ENCODE peak calls at places on chromosomes 5 and 9, in eight cellular contexts. R, C, Q, A, F, X, T and O are unnamed samples.

GRCh38 chr5:57117601-57118000 is 56.3 kb upstream of the GPBP1 start:
- DNase-seq in F (no peak), C (no peak), T (no peak), R (peak), A (no peak), Q (no peak), X (no peak), O (no peak)

GRCh38 chr9:73806876-73807275 is 655.2 kb downstream of the ANXA1 start:
- DNase-seq in C (no peak), A (no peak), R (no peak), F (no peak), T (no peak), Q (no peak), X (no peak), O (no peak)

GRCh38 chr5:173697931-173698579 is 81.6 kb upstream of the BOD1 start:
- DNase-seq in A (no peak), T (no peak), F (no peak), R (no peak), Q (no peak), C (no peak), X (no peak), O (no peak)

GRCh38 chr5:96661841-96662724 is at the start of gene CAST:
- DNase-seq in Q (peak), T (peak), C (peak), X (peak), F (peak), A (peak), R (peak), O (peak)

GRCh38 chr9:129141066-129142041 is 30.1 kb downstream of the PTPA start:
- DNase-seq in T (peak), C (peak), A (peak), X (peak), F (peak), Q (peak), R (peak), O (peak)

GRCh38 chr9:117496307-117496706 is 81.5 kb upstream of the ASTN2 start:
- DNase-seq in A (no peak), Q (no peak), F (no peak), R (no peak), X (no peak), T (no peak), C (no peak), O (no peak)

GRCh38 chr9:90044710-90045151 is 439.9 kb downstream of the GADD45G start:
- DNase-seq in C (no peak), T (no peak), Q (peak), A (no peak), X (no peak), F (no peak), R (no peak), O (no peak)

GRCh38 chr9:21684231-21684630 is 118.2 kb upstream of the MTAP start:
- DNase-seq in C (no peak), F (no peak), X (no peak), Q (no peak), R (no peak), T (no peak), A (no peak), O (no peak)

GRCh38 chr9:123415593-123415930 is 59.6 kb downstream of the CRB2 start:
- DNase-seq in X (no peak), Q (no peak), R (no peak), T (no peak), A (no peak), C (no peak), F (peak), O (no peak)

GRCh38 chr5:157651011-157651611 is 1.1 kb downstream of the SOX30 start:
- DNase-seq in T (no peak), Q (no peak), R (no peak), F (no peak), C (no peak), A (no peak), X (no peak), O (no peak)

GRCh38 chr5:172427202-172427601 is 27.1 kb downstream of the SH3PXD2B start:
- DNase-seq in A (no peak), F (no peak), R (no peak), T (no peak), X (no peak), Q (no peak), C (no peak), O (no peak)

GRCh38 chr5:174229068-174229467 is 183.6 kb downstream of the NSG2 start:
- DNase-seq in F (no peak), R (no peak), C (no peak), X (no peak), T (no peak), A (no peak), Q (no peak), O (no peak)

GRCh38 chr5:58261605-58262004 is 198.3 kb downstream of the PLK2 start:
- DNase-seq in A (peak), R (no peak), X (no peak), C (no peak), T (no peak), Q (peak), F (no peak), O (no peak)

GRCh38 chr5:53017383-53017782 is 28.2 kb downstream of the ITGA2 start:
- DNase-seq in X (peak), F (no peak), C (no peak), T (no peak), Q (no peak), R (no peak), A (no peak), O (no peak)

GRCh38 chr5:89097103-89097502 is 214.1 kb upstream of the MEF2C start:
- DNase-seq in C (no peak), T (no peak), R (no peak), A (no peak), F (no peak), Q (no peak), X (no peak), O (no peak)

GRCh38 chr5:126568206-126568755 is 26.7 kb downstream of the ALDH7A1 start:
- DNase-seq in A (no peak), Q (no peak), T (no peak), R (no peak), F (no peak), C (no peak), X (no peak), O (no peak)

GRCh38 chr9:134545213-134546211 is 96.1 kb upstream of the COL5A1 start:
- DNase-seq in C (peak), Q (peak), R (no peak), F (no peak), X (no peak), T (no peak), A (no peak), O (peak)

GRCh38 chr9:134645607-134646365 is 4.2 kb downstream of the COL5A1 start:
- DNase-seq in X (no peak), A (no peak), T (no peak), R (no peak), C (no peak), F (no peak), Q (no peak), O (no peak)

GRCh38 chr5:158456756-158457155 is 597.8 kb upstream of the CLINT1 start:
- DNase-seq in X (no peak), T (no peak), F (peak), Q (peak), R (no peak), A (no peak), C (no peak), O (no peak)

GRCh38 chr5:115575167-115576070 is 26.9 kb downstream of the TICAM2 start:
- DNase-seq in A (no peak), C (no peak), X (no peak), T (no peak), R (no peak), Q (peak), F (no peak), O (no peak)

GRCh38 chr9:137905740-137906139 is 28.2 kb downstream of the CACNA1B start:
- DNase-seq in C (no peak), F (no peak), T (no peak), Q (no peak), A (no peak), X (no peak), R (no peak), O (no peak)

GRCh38 chr5:142823176-142823575 is 53.0 kb downstream of the ARHGAP26 start:
- DNase-seq in Q (no peak), A (no peak), T (no peak), X (no peak), C (no peak), F (no peak), R (no peak), O (no peak)

GRCh38 chr9:19922476-19923118 is 133.8 kb upstream of the SLC24A2 start:
- DNase-seq in C (no peak), T (no peak), X (no peak), A (peak), F (no peak), Q (peak), R (no peak), O (no peak)

GRCh38 chr5:109352024-109352423 is 57.8 kb downstream of the PJA2 start:
- DNase-seq in X (no peak), A (no peak), Q (no peak), F (no peak), C (no peak), T (no peak), R (no peak), O (no peak)

GRCh38 chr5:15757103-15757502 is 257.1 kb downstream of the FBXL7 start:
- DNase-seq in C (no peak), R (no peak), X (no peak), F (no peak), Q (peak), T (no peak), A (no peak), O (no peak)

GRCh38 chr5:146924132-146924531 is 45.6 kb upstream of the PPP2R2B start:
- DNase-seq in R (no peak), F (no peak), Q (no peak), X (no peak), T (no peak), A (no peak), C (no peak), O (no peak)

GRCh38 chr5:90529939-90530677 is 724 bp upstream of the LYSMD3 start:
- DNase-seq in F (peak), X (peak), Q (peak), A (peak), T (peak), R (peak), C (peak), O (peak)

DNA sequence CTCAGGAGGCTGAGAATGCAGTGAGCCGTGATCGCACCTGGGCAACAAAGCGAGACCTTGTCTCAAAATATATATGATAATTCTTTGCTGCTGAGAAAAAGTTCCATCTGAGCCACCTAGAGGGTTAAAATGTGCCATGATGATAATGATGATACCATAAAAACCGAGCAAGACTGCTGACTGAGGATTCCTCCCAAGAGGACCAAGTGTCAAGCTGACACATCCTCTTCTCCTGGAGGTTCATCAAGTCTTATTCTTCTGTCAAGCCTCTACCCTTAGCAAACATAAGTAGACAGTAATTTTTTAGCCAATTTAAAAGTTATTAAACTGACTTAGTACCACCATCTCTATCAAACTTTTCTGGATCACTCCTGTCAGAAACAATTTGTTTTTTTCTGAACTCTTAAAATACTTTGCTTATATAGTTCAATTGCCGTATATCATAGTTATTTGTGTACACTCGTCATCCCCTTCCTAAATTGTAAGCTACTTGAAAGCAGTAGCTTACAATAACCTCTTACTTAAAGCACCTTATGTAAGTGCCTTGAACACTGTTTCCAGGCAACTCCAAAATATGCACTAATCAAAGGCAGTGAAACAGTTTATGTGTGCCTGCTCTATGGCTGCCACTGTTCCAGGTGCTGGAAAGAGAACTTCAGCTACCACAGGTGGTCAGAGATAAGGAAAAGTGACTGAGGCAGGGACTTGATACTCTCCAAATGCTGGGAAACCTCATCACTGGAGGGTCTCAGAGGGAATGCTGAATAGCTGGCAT is 57.4 kb downstream of the SCAI start:
- DNase-seq in A (no peak), Q (no peak), X (no peak), T (no peak), C (no peak), F (no peak), R (no peak), O (no peak)
- H3K27ac ChIP-seq in A (no peak), Q (no peak), X (no peak), T (no peak), C (no peak), F (no peak), R (no peak), O (no peak)

GRCh38 chr9:72299017-72299603 is 65.9 kb downstream of the ZFAND5 start:
- DNase-seq in F (no peak), R (no peak), Q (no peak), X (no peak), A (no peak), T (no peak), C (no peak), O (no peak)

GRCh38 chr9:72294952-72295351 is 70.1 kb downstream of the ZFAND5 start:
- DNase-seq in F (no peak), Q (no peak), T (no peak), C (no peak), A (no peak), R (no peak), X (peak), O (no peak)

GRCh38 chr9:72300884-72301283 is 64.1 kb downstream of the ZFAND5 start:
- DNase-seq in Q (no peak), X (no peak), C (no peak), F (no peak), R (no peak), T (no peak), A (no peak), O (no peak)

GRCh38 chr9:72292874-72293607 is 72.0 kb downstream of the ZFAND5 start:
- DNase-seq in R (no peak), T (no peak), C (no peak), Q (peak), F (no peak), X (peak), A (no peak), O (no peak)

DNA sequence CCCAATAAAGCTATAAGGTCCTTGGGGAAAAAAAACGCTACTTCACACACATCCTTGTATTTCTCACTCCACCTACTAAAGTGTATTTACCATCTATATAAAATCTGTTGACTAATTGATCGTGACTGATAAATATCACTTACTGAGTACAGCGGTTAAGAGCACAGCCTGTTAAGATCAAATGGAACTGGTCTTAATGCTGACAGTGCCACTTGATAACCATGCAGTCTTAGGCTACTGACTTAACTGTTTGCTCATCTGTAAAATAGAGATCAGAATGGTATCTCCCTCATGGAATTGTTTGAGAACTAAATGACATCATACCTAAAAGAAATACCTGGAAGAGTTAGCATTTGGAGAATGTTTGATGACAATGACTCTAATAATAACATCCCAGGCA is 67.5 kb downstream of the ZFAND5 start:
- DNase-seq in C (no peak), X (no peak), F (no peak), R (no peak), Q (no peak), T (no peak), A (no peak), O (no peak)
- H3K27ac ChIP-seq in C (no peak), X (no peak), F (no peak), R (no peak), Q (no peak), T (no peak), A (no peak), O (no peak)

GRCh38 chr5:5371943-5372342 is 50.5 kb upstream of the ICE1 start:
- DNase-seq in A (no peak), R (no peak), X (no peak), Q (no peak), T (no peak), C (no peak), F (no peak), O (no peak)

GRCh38 chr5:5370375-5370774 is 52.1 kb upstream of the ICE1 start:
- DNase-seq in A (no peak), C (no peak), T (no peak), X (no peak), R (no peak), F (no peak), Q (no peak), O (no peak)

GRCh38 chr5:5372511-5372910 is 50.0 kb upstream of the ICE1 start:
- DNase-seq in Q (no peak), R (no peak), X (no peak), F (no peak), C (no peak), A (no peak), T (no peak), O (no peak)

GRCh38 chr5:5371005-5371404 is 51.5 kb upstream of the ICE1 start:
- DNase-seq in A (no peak), T (no peak), F (no peak), C (no peak), Q (no peak), R (no peak), X (no peak), O (no peak)

GRCh38 chr5:5369051-5369450 is 53.4 kb upstream of the ICE1 start:
- DNase-seq in A (no peak), Q (no peak), X (no peak), C (no peak), F (no peak), R (no peak), T (no peak), O (no peak)
- H3K27ac ChIP-seq in A (no peak), Q (no peak), X (no peak), C (no peak), F (no peak), R (no peak), T (no peak), O (no peak)

DNA sequence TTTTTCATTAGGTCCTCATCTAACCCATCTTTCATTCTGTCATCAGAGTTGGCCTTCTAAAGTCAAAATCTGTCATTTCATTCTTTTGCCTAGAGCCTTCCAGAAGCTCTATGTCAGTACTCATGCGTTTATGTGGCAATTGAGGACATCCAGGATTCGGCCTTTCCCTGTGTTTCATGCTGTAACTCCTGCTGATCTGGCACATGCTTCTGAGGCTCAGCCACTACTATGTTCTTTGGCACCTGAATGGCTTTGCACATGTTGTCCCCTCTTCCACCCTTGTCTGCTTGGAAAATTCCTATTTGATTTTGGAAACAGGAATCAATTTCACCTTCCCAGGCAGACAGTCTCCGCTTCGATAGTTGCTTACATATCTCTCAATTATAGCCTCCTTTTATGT is 84.9 kb downstream of the GDNF start:
- DNase-seq in R (no peak), F (no peak), Q (no peak), A (no peak), T (no peak), X (no peak), C (no peak), O (no peak)
- H3K27ac ChIP-seq in R (no peak), F (no peak), Q (no peak), A (no peak), T (no peak), X (no peak), C (no peak), O (no peak)

GRCh38 chr9:120893585-120893857 is 16.5 kb upstream of the PHF19 start:
- DNase-seq in F (no peak), A (no peak), X (no peak), T (no peak), Q (peak), R (no peak), C (no peak), O (no peak)
- H3K27ac ChIP-seq in F (no peak), A (no peak), X (no peak), T (no peak), Q (no peak), R (peak), C (peak), O (peak)

GRCh38 chr9:38166501-38166900 is 97.5 kb upstream of the SHB start:
- DNase-seq in T (no peak), X (no peak), R (no peak), Q (no peak), C (no peak), A (no peak), F (no peak), O (no peak)

GRCh38 chr9:38160613-38161215 is 91.7 kb upstream of the SHB start:
- DNase-seq in T (peak), X (peak), C (peak), R (peak), Q (no peak), F (peak), A (peak), O (peak)

GRCh38 chr9:38163518-38163917 is 94.5 kb upstream of the SHB start:
- DNase-seq in C (no peak), Q (no peak), F (no peak), T (no peak), A (no peak), R (no peak), X (no peak), O (no peak)

GRCh38 chr9:38162332-38162985 is 93.4 kb upstream of the SHB start:
- DNase-seq in F (no peak), C (no peak), T (no peak), R (no peak), Q (no peak), X (no peak), A (no peak), O (no peak)

DNA sequence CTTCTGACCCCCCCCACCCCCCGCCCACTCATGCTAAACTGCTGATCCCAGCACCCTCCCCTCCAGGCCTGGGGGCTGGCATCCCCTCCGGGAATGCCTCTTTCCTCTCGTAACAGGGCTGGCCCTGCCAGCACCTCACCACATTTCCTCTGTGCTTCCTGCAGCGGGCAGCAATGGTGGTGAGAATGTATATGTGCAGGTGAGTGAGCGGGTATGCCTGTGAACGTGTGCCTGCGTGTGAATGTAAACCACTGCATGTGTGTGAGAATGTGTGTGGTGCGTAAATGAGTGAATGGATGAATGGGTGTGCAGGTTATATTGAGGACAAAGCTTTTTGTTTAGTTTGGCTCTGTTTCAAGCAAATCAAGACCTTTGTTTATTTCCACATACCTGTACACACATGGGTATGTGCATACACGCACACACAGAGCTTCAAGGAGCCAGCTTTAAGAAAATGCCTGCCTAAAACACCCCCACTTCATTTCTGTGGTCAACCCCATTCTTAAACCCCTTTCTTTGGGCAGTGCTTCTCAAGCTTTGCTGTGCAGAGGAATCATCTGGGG is 95.7 kb upstream of the SHB start:
- DNase-seq in A (no peak), T (no peak), X (no peak), C (peak), F (no peak), R (no peak), Q (no peak), O (no peak)
- H3K27ac ChIP-seq in A (no peak), T (no peak), X (no peak), C (no peak), F (no peak), R (no peak), Q (no peak), O (no peak)